ENCODE peak calls at places on chromosome 21, in six cellular contexts. H is HepG2, U is GM12878, Q is GM12892, Y is K562, T is H1. D is an unnamed sample.
A peak's percentile ranks its signal among the peaks of the same experiment; 100 is the strongest.

GRCh38 chr21:28091500-28091899 is 901.2 kb downstream of the LTN1 start:
- DNase-seq in H (no peak), U (no peak), Q (no peak), Y (no peak), T (no peak), D (no peak)

GRCh38 chr21:28781602-28782274 is 210.9 kb downstream of the LTN1 start:
- DNase-seq in H (peak; percentile 4), U (no peak), Q (no peak), Y (peak; percentile 30), T (no peak), D (peak; percentile 2)

GRCh38 chr21:28160378-28160777 is 832.3 kb downstream of the LTN1 start:
- DNase-seq in H (no peak), U (no peak), Q (no peak), Y (no peak), T (no peak), D (no peak)

GRCh38 chr21:15365751-15366392 is 301.1 kb upstream of the NRIP1 start:
- DNase-seq in H (peak; percentile 13), U (no peak), Q (no peak), Y (no peak), T (no peak), D (no peak)

GRCh38 chr21:15309721-15310120 is 244.9 kb upstream of the NRIP1 start:
- DNase-seq in H (no peak), U (no peak), Q (no peak), Y (no peak), T (no peak), D (no peak)

GRCh38 chr21:40926238-40926637 is 79.3 kb upstream of the DSCAM start:
- DNase-seq in H (no peak), U (no peak), Q (no peak), Y (no peak), T (no peak), D (no peak)

GRCh38 chr21:19508844-19509243 is 1105.3 kb upstream of the TMPRSS15 start:
- DNase-seq in H (no peak), U (no peak), Q (no peak), Y (no peak), T (no peak), D (no peak)

GRCh38 chr21:41228006-41228370 is 60.0 kb downstream of the BACE2 start:
- DNase-seq in H (peak; percentile 41), U (no peak), Q (no peak), Y (peak; percentile 16), T (no peak), D (no peak)

GRCh38 chr21:16196521-16197208 is 466.9 kb downstream of the USP25 start:
- DNase-seq in H (no peak), U (no peak), Q (no peak), Y (no peak), T (no peak), D (no peak)

GRCh38 chr21:15121655-15122120 is 56.9 kb upstream of the NRIP1 start:
- DNase-seq in H (peak; percentile 79), U (no peak), Q (no peak), Y (no peak), T (no peak), D (no peak)

GRCh38 chr21:14523234-14523633 is 22.9 kb downstream of the SAMSN1 start:
- DNase-seq in H (no peak), U (no peak), Q (no peak), Y (peak; percentile 28), T (no peak), D (no peak)

GRCh38 chr21:29265690-29266479 is 32.8 kb upstream of the BACH1 start:
- DNase-seq in H (no peak), U (peak; percentile 30), Q (no peak), Y (no peak), T (no peak), D (no peak)

GRCh38 chr21:36261459-36261858 is 58.5 kb upstream of the MORC3 start:
- DNase-seq in H (no peak), U (no peak), Q (no peak), Y (no peak), T (no peak), D (no peak)

GRCh38 chr21:44271558-44271957 is 9.9 kb upstream of the DNMT3L start:
- DNase-seq in H (no peak), U (no peak), Q (no peak), Y (no peak), T (no peak), D (no peak)

GRCh38 chr21:29741761-29742160 is 198.0 kb downstream of the GRIK1 start:
- DNase-seq in H (no peak), U (no peak), Q (no peak), Y (no peak), T (no peak), D (no peak)

GRCh38 chr21:36579898-36580297 is 100.0 kb upstream of the CLDN14 start:
- DNase-seq in H (no peak), U (no peak), Q (no peak), Y (no peak), T (no peak), D (no peak)

GRCh38 chr21:14591882-14592281 is 45.8 kb upstream of the SAMSN1 start:
- DNase-seq in H (no peak), U (no peak), Q (no peak), Y (peak; percentile 36), T (no peak), D (no peak)

GRCh38 chr21:14850394-14850793 is 214.4 kb downstream of the NRIP1 start:
- DNase-seq in H (no peak), U (no peak), Q (no peak), Y (no peak), T (no peak), D (no peak)

GRCh38 chr21:16198546-16198945 is 468.8 kb downstream of the USP25 start:
- DNase-seq in H (no peak), U (no peak), Q (no peak), Y (no peak), T (no peak), D (no peak)

GRCh38 chr21:28431527-28432200 is 561.0 kb downstream of the LTN1 start:
- DNase-seq in H (no peak), U (no peak), Q (no peak), Y (no peak), T (no peak), D (no peak)

GRCh38 chr21:15742052-15742451 is 12.3 kb downstream of the USP25 start:
- DNase-seq in H (peak; percentile 81), U (no peak), Q (no peak), Y (peak; percentile 72), T (no peak), D (no peak)

GRCh38 chr21:33432496-33432895 is 29.3 kb downstream of the IFNGR2 start:
- DNase-seq in H (no peak), U (peak; percentile 63), Q (no peak), Y (no peak), T (no peak), D (no peak)

GRCh38 chr21:29185172-29185571 is 54.7 kb downstream of the MAP3K7CL start:
- DNase-seq in H (no peak), U (no peak), Q (no peak), Y (no peak), T (no peak), D (no peak)

GRCh38 chr21:40562603-40563002 is 284.4 kb downstream of the DSCAM start:
- DNase-seq in H (no peak), U (no peak), Q (no peak), Y (no peak), T (no peak), D (no peak)

GRCh38 chr21:37166733-37167132 is 93.7 kb downstream of the TTC3 start:
- DNase-seq in H (no peak), U (no peak), Q (no peak), Y (peak; percentile 40), T (no peak), D (no peak)

GRCh38 chr21:14968821-14969220 is 96.0 kb downstream of the NRIP1 start:
- DNase-seq in H (no peak), U (no peak), Q (no peak), Y (no peak), T (no peak), D (no peak)

DNA sequence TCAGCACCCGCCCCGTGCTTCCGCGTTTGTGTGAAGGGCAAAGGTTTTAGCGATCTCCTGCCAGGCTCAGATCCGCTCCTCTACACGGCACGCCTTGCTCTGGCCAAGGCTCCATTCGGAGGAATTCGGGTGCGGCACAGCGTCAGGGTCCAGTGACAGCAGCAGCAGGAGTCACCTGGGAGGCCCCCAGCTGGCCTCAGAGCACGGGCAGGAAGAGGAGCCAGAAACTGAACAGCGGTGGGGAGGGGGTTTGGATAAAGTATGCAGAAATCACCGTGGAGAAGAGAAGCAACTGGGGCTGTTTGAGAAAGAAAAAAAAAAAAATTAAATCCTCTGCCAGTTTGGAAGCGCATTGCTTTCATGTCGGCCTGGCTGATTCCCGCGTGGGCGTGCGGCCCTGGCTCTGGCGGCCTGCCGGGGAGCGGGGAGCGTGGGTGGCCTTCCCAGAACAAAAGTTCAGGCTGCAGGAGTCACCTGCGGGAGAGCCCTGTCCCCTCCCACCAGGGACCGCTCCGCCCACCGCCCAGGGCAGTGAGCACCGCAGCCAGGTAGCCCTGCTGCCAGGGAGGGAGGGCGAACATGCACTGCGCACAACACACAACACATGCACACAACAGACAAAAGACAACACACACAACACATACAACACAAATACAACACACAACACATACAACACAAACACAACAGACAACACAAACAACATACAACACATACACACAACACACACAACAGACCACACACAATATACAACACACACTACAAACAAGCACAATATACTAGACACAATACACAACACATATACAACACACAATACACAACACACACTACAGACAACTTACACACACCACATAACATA is 107.6 kb downstream of the ETS2 start:
- DNase-seq in H (no peak), U (no peak), Q (no peak), Y (peak; percentile 49), T (peak; percentile 80), D (no peak)
- TF ChIP-seq POLR2A in H (no peak), U (no peak), Q (no peak), Y (no peak), T (no peak), D (no peak)

DNA sequence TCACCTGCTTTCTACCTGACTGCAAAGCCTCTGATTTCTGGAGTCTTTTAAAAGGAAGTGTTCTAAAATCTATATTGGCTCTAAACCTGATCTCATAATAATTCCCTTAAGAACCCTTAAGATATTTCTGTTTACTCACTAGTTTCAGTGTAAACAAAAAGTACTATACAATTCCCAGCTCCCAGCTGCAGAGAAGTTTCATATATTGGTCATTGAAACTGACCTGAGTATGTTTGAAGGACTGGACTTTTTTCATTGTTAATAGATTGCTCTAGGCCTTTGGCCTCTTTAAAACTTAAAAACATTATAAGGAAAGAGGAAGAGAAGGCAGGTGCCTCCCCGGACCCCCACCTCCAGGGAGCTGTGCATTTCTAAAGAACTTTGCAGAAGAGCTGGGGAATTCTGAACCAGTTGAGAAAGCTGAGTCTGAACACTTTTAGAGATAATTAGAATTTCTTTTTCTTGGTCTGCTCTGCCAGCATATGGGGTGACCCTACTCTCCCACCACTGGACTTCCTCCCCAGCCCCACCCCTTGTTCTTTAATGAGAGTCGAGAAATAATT is 23.7 kb downstream of the CLIC6 start:
- DNase-seq in H (no peak), U (no peak), Q (no peak), Y (no peak), T (no peak), D (no peak)
- TF ChIP-seq TAF1 in H (no peak), U (no peak), Q (no peak), Y (no peak), T (no peak), D (no peak)

DNA sequence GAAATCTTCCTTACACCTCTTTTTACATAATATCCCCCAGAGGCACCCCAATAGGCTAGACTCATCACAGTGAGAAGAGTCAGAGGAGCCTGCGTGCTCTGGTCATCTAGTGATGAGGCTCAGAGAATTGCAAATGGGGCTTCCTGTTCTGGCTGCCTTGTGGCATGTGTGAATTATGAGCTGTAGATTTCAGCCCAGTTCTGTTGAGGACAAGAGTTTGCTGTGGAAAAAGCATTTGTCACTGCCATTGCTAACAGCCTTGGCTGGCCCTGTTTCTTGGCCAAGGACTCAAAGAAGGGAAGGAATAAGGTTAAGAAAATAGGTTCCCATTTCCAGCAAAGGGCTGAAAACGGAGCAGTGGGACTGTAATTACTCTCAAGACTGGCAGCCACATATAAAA is 30.7 kb downstream of the MRAP start:
- DNase-seq in H (no peak), U (no peak), Q (no peak), Y (no peak), T (no peak), D (no peak)
- TF ChIP-seq POLR2AphosphoS5 in H (no peak), U (no peak), Q (no peak), Y (no peak), T (no peak), D (no peak)

GRCh38 chr21:46325073-46325912 is 1.3 kb downstream of the PCNT start:
- DNase-seq in H (peak; percentile 35), U (no peak), Q (peak; percentile 51), Y (peak; percentile 89), T (peak; percentile 70), D (peak; percentile 48)
- TF ChIP-seq POLR2A in H (no peak), U (peak; percentile 13), Q (no peak), Y (peak; percentile 63), T (no peak), D (no peak)